ENCODE peak calls at places on chromosomes 12 and 14, in six cellular contexts. X is Peyer's patch, A is tibial artery, L is fibroblast of lung, P is BE2C, S is stomach. Y is an unnamed sample.

GRCh38 chr14:49250109-49250508 is 336.1 kb downstream of the RPS29 start:
- DNase-seq in X (no peak), A (no peak), L (peak; percentile 12), P (no peak), S (no peak), Y (no peak)

GRCh38 chr12:28936221-28936620 is 212.9 kb upstream of the FAR2 start:
- DNase-seq in X (no peak), A (no peak), L (no peak), P (no peak), S (no peak), Y (no peak)

GRCh38 chr14:102985665-102986064 is 63.2 kb downstream of the AMN start:
- DNase-seq in X (no peak), A (peak; percentile 32), L (no peak), P (no peak), S (no peak), Y (no peak)

GRCh38 chr12:25675808-25676207 is 122.7 kb upstream of the LMNTD1 start:
- DNase-seq in X (no peak), A (no peak), L (no peak), P (no peak), S (no peak), Y (no peak)

GRCh38 chr12:4281173-4281654 is 7.7 kb downstream of the CCND2 start:
- DNase-seq in X (peak; percentile 57), A (no peak), L (peak; percentile 40), P (no peak), S (no peak), Y (no peak)

GRCh38 chr14:76446921-76447320 is 71.0 kb downstream of the ESRRB start:
- DNase-seq in X (no peak), A (no peak), L (no peak), P (no peak), S (no peak), Y (no peak)

GRCh38 chr12:53042607-53043454 is 7.0 kb upstream of the TNS2 start:
- DNase-seq in X (no peak), A (no peak), L (no peak), P (no peak), S (no peak), Y (no peak)

GRCh38 chr12:76470028-76470939 is 89.3 kb downstream of the OSBPL8 start:
- DNase-seq in X (no peak), A (no peak), L (peak; percentile 87), P (no peak), S (no peak), Y (peak; percentile 41)

GRCh38 chr12:31724597-31724996 is 4.2 kb downstream of the AMN1 start:
- DNase-seq in X (no peak), A (no peak), L (no peak), P (no peak), S (no peak), Y (no peak)

GRCh38 chr12:123889000-123889399 is 83.6 kb downstream of the CCDC92 start:
- DNase-seq in X (no peak), A (no peak), L (no peak), P (no peak), S (no peak), Y (no peak)

GRCh38 chr12:12719496-12719895 is 2.3 kb downstream of the CDKN1B start:
- DNase-seq in X (no peak), A (no peak), L (peak; percentile 43), P (no peak), S (no peak), Y (peak; percentile 21)

GRCh38 chr14:22095845-22096510 is 422.4 kb upstream of the OR4E1 start:
- DNase-seq in X (no peak), A (no peak), L (peak; percentile 7), P (no peak), S (no peak), Y (no peak)

GRCh38 chr14:22097072-22097471 is 423.5 kb upstream of the OR4E1 start:
- DNase-seq in X (no peak), A (no peak), L (no peak), P (no peak), S (no peak), Y (no peak)

GRCh38 chr14:22098435-22098834 is 424.8 kb upstream of the OR4E1 start:
- DNase-seq in X (no peak), A (no peak), L (no peak), P (no peak), S (no peak), Y (no peak)

GRCh38 chr14:22097606-22098292 is 424.1 kb upstream of the OR4E1 start:
- DNase-seq in X (no peak), A (no peak), L (no peak), P (no peak), S (no peak), Y (no peak)

DNA sequence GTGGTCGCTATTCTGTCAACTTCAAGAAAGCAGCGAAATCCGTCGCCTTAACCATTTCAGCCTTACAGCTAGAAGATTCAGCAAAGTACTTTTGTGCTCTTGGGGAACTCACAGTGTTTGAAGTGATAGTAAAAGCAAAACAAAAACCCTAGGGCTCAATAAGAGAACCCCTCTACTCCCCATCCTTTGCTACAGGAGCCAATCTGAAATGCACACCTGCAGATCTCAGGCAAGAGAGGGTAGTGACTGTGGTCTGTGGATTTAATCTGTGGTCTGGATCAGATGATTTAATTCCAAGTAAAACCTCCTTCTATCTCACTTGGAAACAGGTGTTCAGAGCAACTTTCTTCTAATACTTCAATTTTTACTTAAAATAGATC is 422.9 kb upstream of the OR4E1 start:
- DNase-seq in X (no peak), A (no peak), L (no peak), P (no peak), S (no peak), Y (no peak)
- H3K4me3 ChIP-seq in X (no peak overlapping the region), A (no peak overlapping the region), L (no peak overlapping the region), P (no peak overlapping the region), S (no peak overlapping the region), Y (no peak overlapping the region)

GRCh38 chr14:56801920-56802319 is 8.4 kb downstream of the OTX2 start:
- DNase-seq in X (no peak), A (no peak), L (no peak), P (no peak), S (no peak), Y (no peak)
- H3K4me3 ChIP-seq in X (no peak overlapping the region), A (no peak overlapping the region), L (no peak overlapping the region), P (no peak overlapping the region), S (no peak overlapping the region), Y (no peak overlapping the region)

GRCh38 chr14:88323086-88323519 is at the start of gene KCNK10:
- DNase-seq in X (no peak), A (no peak), L (peak; percentile 6), P (peak; percentile 17), S (no peak), Y (no peak)
- H3K4me3 ChIP-seq in X (peak within 1 kb of the TSS; percentile 43), A (peak within 1 kb of the TSS; percentile 12), L (no peak within 1 kb of the TSS), P (peak within 1 kb of the TSS; percentile 61), S (peak within 1 kb of the TSS; percentile 45), Y (no peak within 1 kb of the TSS)

GRCh38 chr12:110606253-110606611 is 7.7 kb upstream of the TCTN1 start:
- DNase-seq in X (no peak), A (no peak), L (no peak), P (no peak), S (no peak), Y (no peak)
- H3K4me3 ChIP-seq in X (peak overlapping the region; percentile 32), A (no peak overlapping the region), L (no peak overlapping the region), P (no peak overlapping the region), S (no peak overlapping the region), Y (peak overlapping the region; percentile 65)

DNA sequence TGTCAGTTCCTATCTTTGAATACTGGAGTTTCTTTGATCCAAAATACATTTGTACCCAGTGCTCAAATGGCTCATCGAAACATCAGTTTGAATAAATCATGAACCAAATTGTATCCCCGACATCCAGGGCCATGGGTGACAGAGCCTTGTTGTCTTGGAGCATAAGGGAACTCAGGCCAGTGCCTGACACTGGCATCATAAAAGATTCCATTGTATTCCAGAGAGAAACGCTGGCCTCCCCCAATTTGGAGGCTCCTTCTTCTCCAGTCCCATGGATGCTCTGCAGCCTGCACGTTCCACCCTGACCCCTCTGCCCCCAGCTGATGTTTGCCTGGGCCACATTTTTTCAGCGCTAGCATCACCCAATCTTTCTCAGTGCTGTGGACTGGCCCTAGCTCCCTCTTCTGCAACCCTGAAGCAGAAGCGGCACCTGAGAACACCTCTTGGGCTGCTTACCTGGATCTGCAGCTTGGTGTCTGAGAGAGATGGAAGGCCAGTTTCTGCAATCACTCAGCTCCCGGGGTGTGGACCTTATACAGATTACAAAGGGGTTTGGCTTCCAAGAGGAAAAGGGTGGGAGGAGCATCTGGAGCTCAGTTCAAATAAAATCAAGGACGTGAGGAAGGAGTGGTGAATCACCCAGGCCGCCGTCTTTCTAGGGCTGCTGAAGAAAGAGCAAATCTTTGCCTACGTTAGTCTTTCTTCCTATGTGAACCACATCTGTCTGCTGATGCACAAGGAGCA is at the start of gene RNASE1:
- DNase-seq in X (peak; percentile 59), A (peak; percentile 74), L (no peak), P (no peak), S (peak; percentile 71), Y (no peak)
- H3K4me3 ChIP-seq in X (peak within 1 kb of the TSS; percentile 34), A (peak within 1 kb of the TSS; percentile 37), L (no peak within 1 kb of the TSS), P (no peak within 1 kb of the TSS), S (peak within 1 kb of the TSS; percentile 50), Y (no peak within 1 kb of the TSS)

GRCh38 chr12:94845110-94845509 is 158.4 kb downstream of the NDUFA12 start:
- DNase-seq in X (no peak), A (no peak), L (no peak), P (no peak), S (no peak), Y (no peak)
- H3K4me3 ChIP-seq in X (no peak overlapping the region), A (no peak overlapping the region), L (no peak overlapping the region), P (no peak overlapping the region), S (no peak overlapping the region), Y (no peak overlapping the region)

DNA sequence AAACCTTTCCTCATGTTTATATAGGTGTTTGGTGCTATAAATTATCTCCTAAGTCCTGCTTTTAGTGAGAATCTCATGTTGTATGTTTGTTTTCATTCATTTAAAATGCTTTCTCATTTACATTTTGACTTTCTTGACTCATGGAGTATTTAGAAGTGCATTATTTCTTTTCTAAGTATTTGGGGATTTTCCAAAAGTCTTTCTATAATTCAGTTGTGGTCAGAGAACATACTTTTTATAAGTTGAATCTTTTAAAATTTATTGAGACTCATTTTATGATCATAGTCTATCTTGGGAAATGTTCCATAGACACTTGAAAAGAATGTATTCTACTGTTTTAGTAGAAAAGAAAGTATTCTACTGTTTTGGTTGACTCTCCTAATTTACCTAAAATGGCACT is 168.1 kb downstream of the AKAP6 start:
- DNase-seq in X (no peak), A (no peak), L (no peak), P (no peak), S (no peak), Y (no peak)
- H3K4me3 ChIP-seq in X (no peak overlapping the region), A (no peak overlapping the region), L (no peak overlapping the region), P (no peak overlapping the region), S (no peak overlapping the region), Y (no peak overlapping the region)

GRCh38 chr14:75279739-75280447 is 1.3 kb downstream of the FOS start:
- DNase-seq in X (no peak), A (peak; percentile 75), L (peak; percentile 25), P (no peak), S (no peak), Y (peak; percentile 51)
- H3K4me3 ChIP-seq in X (peak overlapping the region; percentile 62), A (peak overlapping the region; percentile 79), L (peak overlapping the region; percentile 84), P (peak overlapping the region; percentile 94), S (peak overlapping the region; percentile 77), Y (peak overlapping the region; percentile 89)

DNA sequence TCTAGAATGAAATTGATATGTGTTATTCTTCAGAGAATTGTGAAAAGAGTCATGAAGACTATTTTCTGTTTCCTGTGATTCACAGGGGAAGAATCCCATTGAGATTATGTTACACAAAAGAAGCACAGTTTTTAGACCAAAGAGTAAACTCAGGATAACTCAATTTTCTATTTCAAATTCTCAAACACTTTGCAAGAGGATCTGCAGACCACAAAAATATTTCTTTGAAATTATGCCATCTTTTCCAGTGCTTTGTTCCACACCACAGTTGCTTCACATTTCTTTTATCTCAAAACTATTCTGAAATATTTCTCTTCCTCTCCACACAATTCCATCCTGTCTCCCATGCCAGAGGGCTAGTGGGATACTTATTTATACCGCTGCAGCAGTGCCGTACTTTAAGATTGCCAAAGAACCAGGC is 188.9 kb upstream of the FOXG1 start:
- DNase-seq in X (no peak), A (no peak), L (peak; percentile 49), P (no peak), S (no peak), Y (no peak)
- H3K4me3 ChIP-seq in X (no peak overlapping the region), A (no peak overlapping the region), L (no peak overlapping the region), P (no peak overlapping the region), S (no peak overlapping the region), Y (no peak overlapping the region)